ENCODE peak calls at places on chromosome 2, in nine cellular contexts. Q, D, V, C, M, S, P, L and T are unnamed samples.

GRCh38 chr2:1721706-1722483 is 22.4 kb downstream of the PXDN start:
- DNase-seq in C (peak), L (no peak), V (no peak), D (peak), P (no peak), S (no peak), M (no peak), Q (no peak), T (no peak)

GRCh38 chr2:220394433-220394832 is 767.0 kb downstream of the SLC4A3 start:
- DNase-seq in V (no peak), Q (no peak), D (no peak), S (no peak), L (no peak), M (no peak), C (peak), P (no peak), T (no peak)

GRCh38 chr2:200203381-200203827 is 103.1 kb upstream of the SPATS2L start:
- DNase-seq in Q (no peak), D (no peak), M (no peak), L (no peak), P (no peak), C (no peak), S (no peak), V (no peak), T (no peak)

GRCh38 chr2:199979841-199980628 is 24.7 kb downstream of the MAIP1 start:
- DNase-seq in L (peak), V (peak), C (peak), D (peak), M (peak), P (peak), S (no peak), Q (peak), T (peak)

GRCh38 chr2:196331143-196331542 is 159.8 kb upstream of the STK17B start:
- DNase-seq in C (peak), Q (no peak), P (no peak), D (peak), V (no peak), M (no peak), S (no peak), L (no peak), T (no peak)

GRCh38 chr2:73827660-73828388 is 937 bp upstream of the STAMBP start:
- DNase-seq in D (no peak), S (no peak), P (no peak), L (no peak), Q (no peak), M (no peak), V (no peak), C (no peak), T (no peak)

GRCh38 chr2:147049888-147050446 is 794.9 kb upstream of the ACVR2A start:
- DNase-seq in V (no peak), C (no peak), L (no peak), Q (no peak), P (no peak), D (no peak), S (no peak), M (no peak), T (no peak)

GRCh38 chr2:149161481-149162225 is 123.2 kb downstream of the LYPD6B start:
- DNase-seq in D (no peak), S (peak), C (peak), M (no peak), V (no peak), Q (no peak), P (no peak), L (no peak), T (no peak)

GRCh38 chr2:43186679-43187374 is 39.6 kb downstream of the ZFP36L2 start:
- DNase-seq in Q (no peak), M (no peak), S (no peak), P (no peak), V (no peak), C (no peak), L (no peak), D (no peak), T (peak)

GRCh38 chr2:198494940-198495339 is 690.5 kb downstream of the PLCL1 start:
- DNase-seq in L (no peak), S (no peak), D (no peak), M (no peak), V (no peak), Q (no peak), C (no peak), P (no peak), T (no peak)

GRCh38 chr2:234981197-234982095 is 29.6 kb downstream of the SH3BP4 start:
- DNase-seq in P (no peak), S (no peak), D (peak), C (peak), Q (no peak), L (no peak), V (no peak), M (no peak), T (peak)

GRCh38 chr2:155223781-155224406 is 525.4 kb downstream of the KCNJ3 start:
- DNase-seq in C (no peak), V (no peak), L (no peak), Q (no peak), S (no peak), D (no peak), P (no peak), M (no peak), T (no peak)

GRCh38 chr2:20707601-20708000 is 40.7 kb downstream of the GDF7 start:
- DNase-seq in L (no peak), C (no peak), M (no peak), V (no peak), D (no peak), S (no peak), Q (no peak), P (no peak), T (no peak)

GRCh38 chr2:30776831-30777652 is 30.2 kb downstream of the CAPN13 start:
- DNase-seq in Q (no peak), D (no peak), P (no peak), L (no peak), S (no peak), V (no peak), C (no peak), M (no peak), T (no peak)

GRCh38 chr2:56175779-56176178 is 8.0 kb upstream of the CCDC85A start:
- DNase-seq in S (no peak), P (no peak), D (no peak), L (no peak), M (no peak), Q (no peak), V (no peak), C (no peak), T (no peak)

GRCh38 chr2:143525536-143525935 is 396.3 kb downstream of the ARHGAP15 start:
- DNase-seq in C (no peak), P (no peak), S (no peak), V (no peak), Q (no peak), L (no peak), D (no peak), M (no peak), T (no peak)

GRCh38 chr2:60880633-60880987 is 764 bp upstream of the REL start:
- DNase-seq in M (no peak), P (no peak), D (no peak), V (no peak), L (no peak), S (no peak), Q (no peak), C (no peak), T (no peak)

GRCh38 chr2:240350006-240350355 is 85.5 kb upstream of the GPC1 start:
- DNase-seq in M (no peak), Q (no peak), P (no peak), L (peak), C (no peak), S (no peak), D (no peak), V (no peak), T (no peak)

GRCh38 chr2:201420442-201421113 is 30.7 kb downstream of the TRAK2 start:
- DNase-seq in L (no peak), S (no peak), Q (no peak), V (no peak), C (peak), P (no peak), M (no peak), D (peak), T (no peak)

GRCh38 chr2:24613154-24613814 is 122.2 kb downstream of the NCOA1 start:
- DNase-seq in L (no peak), S (no peak), D (peak), V (no peak), P (no peak), C (peak), Q (no peak), M (no peak), T (no peak)

GRCh38 chr2:70525032-70525431 is 28.6 kb downstream of the TGFA start:
- DNase-seq in P (no peak), Q (no peak), L (no peak), C (peak), V (no peak), M (no peak), S (no peak), D (peak), T (no peak)

GRCh38 chr2:174522553-174522952 is 35.7 kb upstream of the GPR155 start:
- DNase-seq in Q (no peak), M (no peak), D (peak), S (peak), V (no peak), L (no peak), C (peak), P (no peak), T (no peak)

GRCh38 chr2:195837987-195838386 is 181.0 kb downstream of the SLC39A10 start:
- DNase-seq in M (no peak), P (no peak), L (no peak), S (no peak), D (no peak), C (no peak), V (no peak), Q (no peak), T (no peak)

GRCh38 chr2:169768262-169768995 is 30.2 kb upstream of the SSB start:
- DNase-seq in S (no peak), L (no peak), M (no peak), C (no peak), D (no peak), V (peak), Q (peak), P (peak), T (no peak)

GRCh38 chr2:26184555-26185303 is 11.8 kb downstream of the GAREM2 start:
- DNase-seq in L (peak), C (no peak), M (peak), V (peak), P (peak), Q (peak), D (peak), S (no peak), T (peak)

GRCh38 chr2:27496357-27497287 is at the start of gene GCKR:
- DNase-seq in P (no peak), D (peak), M (no peak), C (peak), L (no peak), V (no peak), Q (no peak), S (no peak), T (no peak)

GRCh38 chr2:64330281-64330680 is 123.7 kb upstream of the LGALSL start:
- DNase-seq in L (no peak), C (no peak), P (no peak), Q (no peak), V (no peak), D (no peak), S (no peak), M (no peak), T (no peak)

GRCh38 chr2:207131634-207132418 is 33.9 kb downstream of the KLF7 start:
- DNase-seq in M (no peak), Q (no peak), S (no peak), V (no peak), L (no peak), P (no peak), C (no peak), D (no peak), T (no peak)

GRCh38 chr2:74533464-74533863 is 3.7 kb downstream of the HTRA2 start:
- DNase-seq in C (no peak), V (no peak), M (no peak), D (no peak), P (no peak), S (no peak), Q (no peak), L (no peak), T (no peak)

GRCh38 chr2:173590278-173590811 is 235.7 kb downstream of the CDCA7 start:
- DNase-seq in C (peak), P (no peak), S (no peak), M (no peak), Q (no peak), V (no peak), L (no peak), D (peak), T (peak)

GRCh38 chr2:52264488-52264887 is 1232.6 kb upstream of the NRXN1 start:
- DNase-seq in M (no peak), D (no peak), L (no peak), C (no peak), P (no peak), Q (no peak), S (no peak), V (no peak), T (no peak)

GRCh38 chr2:73071452-73072399 is at the start of gene SFXN5:
- DNase-seq in V (peak), D (peak), S (peak), L (peak), C (peak), Q (peak), M (peak), P (peak), T (peak)

GRCh38 chr2:135984199-135985017 is 1.0 kb downstream of the DARS1 start:
- DNase-seq in P (no peak), Q (no peak), V (no peak), D (no peak), M (no peak), C (no peak), S (no peak), L (no peak), T (no peak)

GRCh38 chr2:125679903-125680302 is 976.1 kb upstream of the GYPC start:
- DNase-seq in Q (no peak), L (no peak), P (no peak), V (no peak), C (no peak), D (no peak), S (no peak), M (no peak), T (no peak)

GRCh38 chr2:10810175-10811161 is 2.1 kb downstream of the PDIA6 start:
- DNase-seq in D (no peak), S (no peak), V (no peak), L (no peak), Q (no peak), P (no peak), C (peak), M (no peak), T (no peak)

GRCh38 chr2:232457121-232458011 is 1.4 kb downstream of the ALPI start:
- DNase-seq in C (no peak), S (no peak), M (no peak), D (no peak), L (no peak), V (no peak), Q (no peak), P (peak), T (no peak)

GRCh38 chr2:102072741-102073140 is 69.8 kb upstream of the IL1R1 start:
- DNase-seq in V (no peak), L (no peak), M (no peak), P (no peak), Q (no peak), S (no peak), C (no peak), D (no peak), T (no peak)

GRCh38 chr2:157152362-157152761 is 105.1 kb upstream of the GALNT5 start:
- DNase-seq in L (no peak), C (no peak), M (no peak), S (no peak), P (no peak), D (no peak), V (no peak), Q (no peak), T (no peak)